ENCODE peak calls at places on chromosomes 4 and X, in four cellular contexts. One of them, this sample, is unnamed.

GRCh38 chr4:153792007-153792892 is 3.4 kb upstream of the SFRP2 start:
- DNase-seq in K562: peak; percentile 37
- DNase-seq in HepG2: no peak
- DNase-seq in GM12878: no peak
- DNase-seq in this sample: peak; percentile 82

GRCh38 chr4:158347596-158347995 is 137.3 kb downstream of the TMEM144 start:
- DNase-seq in K562: no peak
- DNase-seq in HepG2: no peak
- DNase-seq in GM12878: no peak
- DNase-seq in this sample: no peak

GRCh38 chr4:15012017-15012788 is 9.9 kb downstream of the CPEB2 start:
- DNase-seq in K562: no peak
- DNase-seq in HepG2: no peak
- DNase-seq in GM12878: no peak
- DNase-seq in this sample: no peak

GRCh38 chr4:32226201-32226600 is 1506.0 kb downstream of the PCDH7 start:
- DNase-seq in K562: no peak
- DNase-seq in HepG2: no peak
- DNase-seq in GM12878: no peak
- DNase-seq in this sample: no peak

GRCh38 chrX:14504960-14505538 is 24.3 kb upstream of the GLRA2 start:
- DNase-seq in K562: no peak
- DNase-seq in HepG2: no peak
- DNase-seq in GM12878: no peak
- DNase-seq in this sample: no peak

GRCh38 chr4:86218721-86219481 is 141.0 kb downstream of the MAPK10 start:
- DNase-seq in K562: no peak
- DNase-seq in HepG2: no peak
- DNase-seq in GM12878: no peak
- DNase-seq in this sample: peak; percentile 40

GRCh38 chr4:53459548-53459947 is 82.1 kb downstream of the FIP1L1 start:
- DNase-seq in K562: no peak
- DNase-seq in HepG2: peak; percentile 80
- DNase-seq in GM12878: no peak
- DNase-seq in this sample: no peak

GRCh38 chr4:38673109-38673978 is 9.3 kb downstream of the KLF3 start:
- DNase-seq in K562: peak; percentile 91
- DNase-seq in HepG2: peak; percentile 95
- DNase-seq in GM12878: no peak
- DNase-seq in this sample: peak; percentile 21

GRCh38 chr4:84652478-84652877 is 69.6 kb downstream of the CDS1 start:
- DNase-seq in K562: no peak
- DNase-seq in HepG2: no peak
- DNase-seq in GM12878: no peak
- DNase-seq in this sample: no peak

GRCh38 chr4:122914292-122914904 is 8.0 kb downstream of the NUDT6 start:
- DNase-seq in K562: peak; percentile 35
- DNase-seq in HepG2: peak; percentile 43
- DNase-seq in GM12878: peak; percentile 8
- DNase-seq in this sample: peak; percentile 35

GRCh38 chr4:38177792-38178665 is 217.8 kb downstream of the PTTG2 start:
- DNase-seq in K562: peak; percentile 73
- DNase-seq in HepG2: no peak
- DNase-seq in GM12878: no peak
- DNase-seq in this sample: no peak

GRCh38 chrX:46588263-46588662 is 14.7 kb downstream of the CHST7 start:
- DNase-seq in K562: no peak
- DNase-seq in HepG2: no peak
- DNase-seq in GM12878: no peak
- DNase-seq in this sample: no peak

GRCh38 chr4:10045481-10045880 is 24.2 kb upstream of the SLC2A9 start:
- DNase-seq in K562: no peak
- DNase-seq in HepG2: peak; percentile 93
- DNase-seq in GM12878: no peak
- DNase-seq in this sample: no peak

GRCh38 chrX:49166914-49167739 is 4.6 kb downstream of the MAGIX start:
- DNase-seq in K562: peak; percentile 78
- DNase-seq in HepG2: no peak
- DNase-seq in GM12878: peak; percentile 51
- DNase-seq in this sample: peak; percentile 30

GRCh38 chr4:10080874-10081606 is 35.6 kb downstream of the WDR1 start:
- DNase-seq in K562: no peak
- DNase-seq in HepG2: no peak
- DNase-seq in GM12878: no peak
- DNase-seq in this sample: peak; percentile 30

GRCh38 chrX:13894888-13895564 is 78.1 kb upstream of the GPM6B start:
- DNase-seq in K562: no peak
- DNase-seq in HepG2: no peak
- DNase-seq in GM12878: no peak
- DNase-seq in this sample: no peak

GRCh38 chrX:76148011-76148665 is 24.7 kb upstream of the PBDC1 start:
- DNase-seq in K562: peak; percentile 5
- DNase-seq in HepG2: peak; percentile 1
- DNase-seq in GM12878: peak; percentile 20
- DNase-seq in this sample: no peak

GRCh38 chrX:13085533-13085932 is 41.1 kb upstream of the FAM9C start:
- DNase-seq in K562: no peak
- DNase-seq in HepG2: no peak
- DNase-seq in GM12878: peak; percentile 74
- DNase-seq in this sample: no peak

GRCh38 chr4:148215202-148215601 is 227.0 kb downstream of the NR3C2 start:
- DNase-seq in K562: no peak
- DNase-seq in HepG2: no peak
- DNase-seq in GM12878: no peak
- DNase-seq in this sample: no peak

GRCh38 chr4:117823388-117823787 is 210.9 kb upstream of the NDST3 start:
- DNase-seq in K562: no peak
- DNase-seq in HepG2: no peak
- DNase-seq in GM12878: no peak
- DNase-seq in this sample: no peak
- TF ChIP-seq JUND in K562: no peak
- TF ChIP-seq JUND in HepG2: no peak
- TF ChIP-seq JUND in GM12878: no peak
- TF ChIP-seq JUND in this sample: no peak

GRCh38 chrX:123878177-123878576 is 18.3 kb downstream of the XIAP start:
- DNase-seq in K562: no peak
- DNase-seq in HepG2: no peak
- DNase-seq in GM12878: no peak
- DNase-seq in this sample: no peak
- TF ChIP-seq MXI1 in K562: no peak
- TF ChIP-seq MXI1 in HepG2: no peak
- TF ChIP-seq MXI1 in GM12878: no peak
- TF ChIP-seq MXI1 in this sample: no peak

GRCh38 chrX:78019586-78020483 is 50.4 kb upstream of the PGAM4 start:
- DNase-seq in K562: peak; percentile 21
- DNase-seq in HepG2: no peak
- DNase-seq in GM12878: no peak
- DNase-seq in this sample: no peak
- TF ChIP-seq JUND in K562: no peak
- TF ChIP-seq JUND in HepG2: no peak
- TF ChIP-seq JUND in GM12878: no peak
- TF ChIP-seq JUND in this sample: no peak

DNA sequence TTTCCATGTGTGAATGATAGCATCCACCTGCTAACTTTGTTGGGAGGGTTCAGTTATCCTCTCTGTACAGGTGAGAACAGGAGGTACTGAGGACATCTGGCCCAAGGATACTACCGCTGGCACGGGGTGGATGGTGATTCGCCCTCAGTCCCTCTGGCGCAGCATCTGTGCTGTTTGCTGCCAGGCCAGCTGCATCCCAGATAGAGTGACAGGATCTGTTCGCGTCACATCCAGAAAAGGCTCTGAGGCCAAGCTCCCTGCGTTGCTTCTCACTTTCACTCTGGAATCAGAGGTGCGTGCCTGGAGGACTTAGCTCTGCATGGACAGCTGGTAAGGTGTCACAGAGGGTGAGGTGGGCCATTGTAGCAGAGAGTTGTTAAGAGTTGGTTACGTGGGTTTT is 95.4 kb downstream of the TBL1X start:
- DNase-seq in K562: no peak
- DNase-seq in HepG2: no peak
- DNase-seq in GM12878: no peak
- DNase-seq in this sample: no peak
- TF ChIP-seq MXI1 in K562: no peak
- TF ChIP-seq MXI1 in HepG2: no peak
- TF ChIP-seq MXI1 in GM12878: no peak
- TF ChIP-seq MXI1 in this sample: no peak

GRCh38 chr4:1002631-1003251 is 8.7 kb upstream of the FGFRL1 start:
- DNase-seq in K562: no peak
- DNase-seq in HepG2: no peak
- DNase-seq in GM12878: no peak
- DNase-seq in this sample: no peak

GRCh38 chr4:1000686-1001260 is 7.6 kb upstream of the SLC26A1 start:
- DNase-seq in K562: no peak
- DNase-seq in HepG2: no peak
- DNase-seq in GM12878: no peak
- DNase-seq in this sample: no peak

GRCh38 chr4:1003271-1004070 is 8.0 kb upstream of the FGFRL1 start:
- DNase-seq in K562: no peak
- DNase-seq in HepG2: no peak
- DNase-seq in GM12878: no peak
- DNase-seq in this sample: no peak

GRCh38 chr4:1001561-1002130 is 8.4 kb upstream of the SLC26A1 start:
- DNase-seq in K562: no peak
- DNase-seq in HepG2: no peak
- DNase-seq in GM12878: no peak
- DNase-seq in this sample: no peak

GRCh38 chr4:1002131-1002630 is 9.0 kb upstream of the SLC26A1 start:
- DNase-seq in K562: no peak
- DNase-seq in HepG2: no peak
- DNase-seq in GM12878: no peak
- DNase-seq in this sample: no peak
- TF ChIP-seq JUND in K562: no peak
- TF ChIP-seq JUND in HepG2: no peak
- TF ChIP-seq JUND in GM12878: no peak
- TF ChIP-seq JUND in this sample: no peak